ENCODE peak calls at places on chromosome 22, in ten cellular contexts. Q is NCI-H460; Z is stimulated activated CD4-positive, alpha-beta T cell treated with anti-CD3 and anti-CD28 coated beads, TNF-alpha, amount 100 ng/mL, for 48 hours; U is SJSA1; J is GM13977; V is GOT3; N is heart left ventricle; M is mesenchymal stem cell; K is caudate nucleus; I is activated CD4-positive, alpha-beta T cell treated with anti-CD3 and anti-CD28 coated beads, Interleukin-2, amount 50 U/mL, for 1 hour. L is an unnamed sample.

GRCh38 chr22:39703890-39704658 is 133.5 kb downstream of the CACNA1I start:
- DNase-seq in Q (no peak), Z (no peak), U (no peak), J (no peak), V (no peak), N (no peak), M (no peak), K (no peak), I (no peak), L (no peak)

GRCh38 chr22:46365166-46365624 is 29.7 kb downstream of the TRMU start:
- DNase-seq in Q (no peak), Z (no peak), U (no peak), J (no peak), V (no peak), N (no peak), M (no peak), K (no peak), I (no peak), L (no peak)

GRCh38 chr22:47607486-47607885 is 845.0 kb downstream of the TBC1D22A start:
- DNase-seq in Q (no peak), Z (no peak), U (no peak), J (no peak), V (no peak), N (no peak), M (no peak), K (no peak), I (no peak), L (no peak)

GRCh38 chr22:30427871-30428270 is 2.3 kb downstream of the MTFP1 start:
- DNase-seq in Q (no peak), Z (no peak), U (no peak), J (no peak), V (no peak), N (no peak), M (no peak), K (no peak), I (no peak), L (no peak)

GRCh38 chr22:35489225-35489624 is 51.4 kb upstream of the RASD2 start:
- DNase-seq in Q (no peak), Z (no peak), U (no peak), J (no peak), V (no peak), N (no peak), M (no peak), K (no peak), I (no peak), L (no peak)

GRCh38 chr22:45318558-45319318 is 9.0 kb downstream of the FAM118A start:
- DNase-seq in Q (no peak), Z (no peak), U (peak), J (peak), V (no peak), N (no peak), M (peak), K (no peak), I (peak), L (peak)

GRCh38 chr22:37633693-37634504 is 5.6 kb upstream of the SH3BP1 start:
- DNase-seq in Q (no peak), Z (no peak), U (peak), J (peak), V (peak), N (peak), M (peak), K (peak), I (peak), L (peak)

GRCh38 chr22:20316844-20317401 is 2.9 kb downstream of the DGCR6L start:
- DNase-seq in Q (no peak), Z (no peak), U (no peak), J (no peak), V (no peak), N (no peak), M (no peak), K (no peak), I (no peak), L (no peak)

GRCh38 chr22:46057206-46057605 is 80.2 kb upstream of the WNT7B start:
- DNase-seq in Q (no peak), Z (no peak), U (no peak), J (no peak), V (no peak), N (peak), M (no peak), K (no peak), I (no peak), L (no peak)

GRCh38 chr22:26547426-26547825 is 35.2 kb upstream of the TFIP11 start:
- DNase-seq in Q (no peak), Z (no peak), U (no peak), J (no peak), V (no peak), N (no peak), M (no peak), K (no peak), I (no peak), L (no peak)

GRCh38 chr22:47308886-47309285 is 546.4 kb downstream of the TBC1D22A start:
- DNase-seq in Q (no peak), Z (no peak), U (no peak), J (no peak), V (no peak), N (no peak), M (no peak), K (no peak), I (no peak), L (no peak)

GRCh38 chr22:38038426-38038825 is 18.8 kb upstream of the PICK1 start:
- DNase-seq in Q (no peak), Z (no peak), U (no peak), J (no peak), V (no peak), N (no peak), M (no peak), K (peak), I (no peak), L (no peak)

GRCh38 chr22:46187862-46188261 is 37.5 kb downstream of the PPARA start:
- DNase-seq in Q (no peak), Z (no peak), U (no peak), J (no peak), V (no peak), N (no peak), M (no peak), K (no peak), I (no peak), L (no peak)

GRCh38 chr22:19343470-19343869 is 52.0 kb upstream of the CLTCL1 start:
- DNase-seq in Q (no peak), Z (no peak), U (no peak), J (no peak), V (no peak), N (no peak), M (no peak), K (no peak), I (no peak), L (no peak)

GRCh38 chr22:49453816-49454215 is 373.9 kb downstream of the BRD1 start:
- DNase-seq in Q (no peak), Z (no peak), U (no peak), J (no peak), V (no peak), N (no peak), M (no peak), K (no peak), I (no peak), L (no peak)

GRCh38 chr22:37370306-37370979 is 56.8 kb downstream of the ELFN2 start:
- DNase-seq in Q (no peak), Z (no peak), U (no peak), J (no peak), V (no peak), N (peak), M (no peak), K (no peak), I (no peak), L (no peak)

GRCh38 chr22:20748820-20749428 is 25.0 kb upstream of the SERPIND1 start:
- DNase-seq in Q (no peak), Z (no peak), U (no peak), J (peak), V (no peak), N (no peak), M (no peak), K (no peak), I (no peak), L (peak)

GRCh38 chr22:45441158-45441557 is 27.7 kb downstream of the RIBC2 start:
- DNase-seq in Q (peak), Z (no peak), U (peak), J (peak), V (no peak), N (peak), M (peak), K (no peak), I (peak), L (no peak)

GRCh38 chr22:40263191-40263590 is 83.1 kb upstream of the ADSL start:
- DNase-seq in Q (no peak), Z (no peak), U (no peak), J (peak), V (no peak), N (peak), M (peak), K (no peak), I (no peak), L (no peak)

GRCh38 chr22:29606320-29606719 is 2.9 kb downstream of the NF2 start:
- DNase-seq in Q (no peak), Z (no peak), U (no peak), J (no peak), V (no peak), N (no peak), M (no peak), K (no peak), I (no peak), L (no peak)

GRCh38 chr22:44620129-44620840 is 81.7 kb upstream of the PRR5 start:
- DNase-seq in Q (no peak), Z (peak), U (no peak), J (peak), V (no peak), N (peak), M (peak), K (peak), I (peak), L (no peak)

GRCh38 chr22:25232301-25232700 is 12.9 kb downstream of the CRYBB2 start:
- DNase-seq in Q (no peak), Z (no peak), U (no peak), J (no peak), V (no peak), N (no peak), M (no peak), K (no peak), I (no peak), L (no peak)

GRCh38 chr22:30208631-30209603 is 37.6 kb downstream of the LIF start:
- DNase-seq in Q (no peak), Z (no peak), U (peak), J (peak), V (no peak), N (peak), M (peak), K (no peak), I (no peak), L (no peak)

GRCh38 chr22:49826603-49827306 is 918 bp downstream of the BRD1 start:
- DNase-seq in Q (no peak), Z (no peak), U (peak), J (peak), V (no peak), N (peak), M (peak), K (no peak), I (peak), L (no peak)

GRCh38 chr22:49216579-49216978 is 611.1 kb downstream of the BRD1 start:
- DNase-seq in Q (no peak), Z (no peak), U (no peak), J (no peak), V (no peak), N (no peak), M (no peak), K (no peak), I (no peak), L (no peak)

GRCh38 chr22:37747090-37747714 is 50.4 kb downstream of the TRIOBP start:
- DNase-seq in Q (no peak), Z (no peak), U (peak), J (no peak), V (no peak), N (peak), M (peak), K (no peak), I (no peak), L (no peak)

GRCh38 chr22:30250713-30251267 is 4.2 kb upstream of the LIF start:
- DNase-seq in Q (no peak), Z (no peak), U (peak), J (no peak), V (no peak), N (no peak), M (peak), K (no peak), I (no peak), L (no peak)

GRCh38 chr22:37533995-37534394 is 14.8 kb upstream of the CARD10 start:
- DNase-seq in Q (peak), Z (no peak), U (peak), J (no peak), V (no peak), N (no peak), M (peak), K (no peak), I (no peak), L (peak)

GRCh38 chr22:27476318-27476717 is 325.2 kb downstream of the MN1 start:
- DNase-seq in Q (no peak), Z (no peak), U (no peak), J (no peak), V (no peak), N (no peak), M (no peak), K (no peak), I (no peak), L (no peak)

L was measured in GM12878.